ENCODE peak calls at places on chromosome 12, in four cellular contexts. One of them, this sample, is unnamed.

GRCh38 chr12:85825751-85826150 is 10.5 kb downstream of the RASSF9 start:
- DNase-seq in A172: peak
- DNase-seq in ACHN: peak
- DNase-seq in AG20443: no peak
- DNase-seq in this sample: no peak

GRCh38 chr12:26119391-26119981 is 5.4 kb downstream of the BHLHE41 start:
- DNase-seq in AG20443: peak
- DNase-seq in A172: peak
- DNase-seq in ACHN: peak
- DNase-seq in this sample: peak

GRCh38 chr12:43338848-43339526 is 213.0 kb downstream of the ADAMTS20 start:
- DNase-seq in AG20443: peak
- DNase-seq in A172: peak
- DNase-seq in ACHN: peak
- DNase-seq in this sample: peak

GRCh38 chr12:90390947-90391346 is 564.0 kb downstream of the CCER1 start:
- DNase-seq in AG20443: no peak
- DNase-seq in ACHN: no peak
- DNase-seq in A172: no peak
- DNase-seq in this sample: peak

GRCh38 chr12:131723532-131723931 is 12.6 kb downstream of the SFSWAP start:
- DNase-seq in A172: no peak
- DNase-seq in ACHN: no peak
- DNase-seq in AG20443: no peak
- DNase-seq in this sample: no peak

GRCh38 chr12:3962661-3963483 is 89.7 kb upstream of the PARP11 start:
- DNase-seq in AG20443: no peak
- DNase-seq in ACHN: no peak
- DNase-seq in A172: no peak
- DNase-seq in this sample: no peak

GRCh38 chr12:6341439-6342139 is at the start of gene TNFRSF1A:
- DNase-seq in AG20443: peak
- DNase-seq in ACHN: peak
- DNase-seq in A172: peak
- DNase-seq in this sample: peak

GRCh38 chr12:125544979-125545378 is 479.7 kb downstream of the AACS start:
- DNase-seq in ACHN: no peak
- DNase-seq in A172: no peak
- DNase-seq in AG20443: no peak
- DNase-seq in this sample: peak

GRCh38 chr12:54146506-54147145 is 42.2 kb downstream of the SMUG1 start:
- DNase-seq in AG20443: no peak
- DNase-seq in ACHN: no peak
- DNase-seq in A172: no peak
- DNase-seq in this sample: no peak

GRCh38 chr12:93029091-93029490 is 100.0 kb upstream of the EEA1 start:
- DNase-seq in A172: no peak
- DNase-seq in AG20443: no peak
- DNase-seq in ACHN: no peak
- DNase-seq in this sample: no peak

GRCh38 chr12:76223869-76224268 is 124.3 kb downstream of the BBS10 start:
- DNase-seq in ACHN: no peak
- DNase-seq in AG20443: no peak
- DNase-seq in A172: no peak
- DNase-seq in this sample: no peak

GRCh38 chr12:45703942-45704341 is 25.6 kb upstream of the ARID2 start:
- DNase-seq in AG20443: no peak
- DNase-seq in A172: peak
- DNase-seq in ACHN: no peak
- DNase-seq in this sample: peak

GRCh38 chr12:92445253-92446081 is 257.3 kb upstream of the PLEKHG7 start:
- DNase-seq in ACHN: no peak
- DNase-seq in A172: no peak
- DNase-seq in AG20443: no peak
- DNase-seq in this sample: no peak

GRCh38 chr12:2902287-2902880 is 11.7 kb downstream of the TULP3 start:
- DNase-seq in A172: no peak
- DNase-seq in ACHN: no peak
- DNase-seq in AG20443: no peak
- DNase-seq in this sample: no peak

GRCh38 chr12:55830601-55831406 is 1.4 kb upstream of the DNAJC14 start:
- DNase-seq in ACHN: no peak
- DNase-seq in AG20443: peak
- DNase-seq in A172: no peak
- DNase-seq in this sample: peak

GRCh38 chr12:109440851-109441490 is 36.1 kb downstream of the KCTD10 start:
- DNase-seq in ACHN: no peak
- DNase-seq in AG20443: no peak
- DNase-seq in A172: no peak
- DNase-seq in this sample: peak

GRCh38 chr12:67525500-67525884 is 123.1 kb upstream of the DYRK2 start:
- DNase-seq in ACHN: no peak
- DNase-seq in A172: no peak
- DNase-seq in AG20443: no peak
- DNase-seq in this sample: no peak

GRCh38 chr12:113019045-113019444 is 37.5 kb upstream of the DTX1 start:
- DNase-seq in A172: peak
- DNase-seq in ACHN: no peak
- DNase-seq in AG20443: peak
- DNase-seq in this sample: peak

GRCh38 chr12:123707466-123707865 is 4.7 kb upstream of the ATP6V0A2 start:
- DNase-seq in A172: no peak
- DNase-seq in AG20443: no peak
- DNase-seq in ACHN: no peak
- DNase-seq in this sample: no peak

GRCh38 chr12:41277019-41277770 is 89.1 kb downstream of the PDZRN4 start:
- DNase-seq in ACHN: peak
- DNase-seq in AG20443: peak
- DNase-seq in A172: peak
- DNase-seq in this sample: peak

GRCh38 chr12:128929046-128929445 is 75.8 kb downstream of the GLT1D1 start:
- DNase-seq in ACHN: no peak
- DNase-seq in AG20443: no peak
- DNase-seq in A172: no peak
- DNase-seq in this sample: no peak

GRCh38 chr12:111451649-111452129 is 46.0 kb downstream of the SH2B3 start:
- DNase-seq in A172: peak
- DNase-seq in ACHN: peak
- DNase-seq in AG20443: peak
- DNase-seq in this sample: peak

GRCh38 chr12:109538191-109538863 is 35.0 kb downstream of the MMAB start:
- DNase-seq in A172: no peak
- DNase-seq in AG20443: no peak
- DNase-seq in ACHN: no peak
- DNase-seq in this sample: no peak

GRCh38 chr12:27807063-27807703 is 27.1 kb upstream of the MANSC4 start:
- DNase-seq in A172: no peak
- DNase-seq in AG20443: no peak
- DNase-seq in ACHN: no peak
- DNase-seq in this sample: no peak

GRCh38 chr12:29427964-29428363 is 47.0 kb upstream of the ERGIC2 start:
- DNase-seq in ACHN: peak
- DNase-seq in AG20443: no peak
- DNase-seq in A172: no peak
- DNase-seq in this sample: no peak

GRCh38 chr12:21751517-21751916 is 23.0 kb downstream of the KCNJ8 start:
- DNase-seq in AG20443: no peak
- DNase-seq in ACHN: no peak
- DNase-seq in A172: peak
- DNase-seq in this sample: peak

GRCh38 chr12:79375050-79375449 is 315.7 kb downstream of the PAWR start:
- DNase-seq in ACHN: no peak
- DNase-seq in A172: no peak
- DNase-seq in AG20443: no peak
- DNase-seq in this sample: no peak